ENCODE peak calls at places on chromosomes 6 and 20, in four cellular contexts. L is stimulated activated naive CD8-positive, alpha-beta T cell treated with anti-CD3 and anti-CD28 coated beads, Interleukin-15, Interleukin-2, amounts not matched to agents 100 U/mL and 50 U/mL, for 24 hours; Z is COR-L47; Y is brain microvascular endothelial cell. J is an unnamed sample.

GRCh38 chr20:13800728-13801134 is 15.9 kb downstream of the NDUFAF5 start:
- DNase-seq in L (no peak), Z (peak; percentile 87), Y (peak; percentile 69), J (no peak)

GRCh38 chr6:157381631-157382621 is 936 bp downstream of the ZDHHC14 start:
- DNase-seq in L (peak; percentile 70), Z (no peak), Y (peak; percentile 40), J (peak; percentile 49)

GRCh38 chr20:37559312-37560027 is 31.8 kb upstream of the BLCAP start:
- DNase-seq in L (no peak), Z (no peak), Y (no peak), J (no peak)

GRCh38 chr6:107061125-107062020 is 33.4 kb downstream of the MTRES1 start:
- DNase-seq in L (peak; percentile 16), Z (no peak), Y (no peak), J (no peak)

GRCh38 chr6:52839124-52840055 is 1.2 kb downstream of the GSTA5 start:
- DNase-seq in L (peak; percentile 56), Z (peak; percentile 8), Y (peak; percentile 61), J (peak; percentile 25)

GRCh38 chr6:76275746-76276145 is 203.3 kb upstream of the IMPG1 start:
- DNase-seq in L (no peak), Z (no peak), Y (no peak), J (no peak)

GRCh38 chr6:94636780-94637385 is 940.5 kb upstream of the MANEA start:
- DNase-seq in L (no peak), Z (peak; percentile 6), Y (no peak), J (no peak)

GRCh38 chr20:36885355-36885754 is 9.4 kb downstream of the TLDC2 start:
- DNase-seq in L (no peak), Z (no peak), Y (no peak), J (no peak)

GRCh38 chr20:36408219-36408618 is 102.1 kb downstream of the DLGAP4 start:
- DNase-seq in L (no peak), Z (peak; percentile 89), Y (peak; percentile 29), J (no peak)

GRCh38 chr6:111210074-111210729 is 122.9 kb downstream of the SLC16A10 start:
- DNase-seq in L (no peak), Z (peak; percentile 20), Y (peak; percentile 47), J (peak; percentile 42)

GRCh38 chr20:45925821-45926506 is 8.5 kb upstream of the PCIF1 start:
- DNase-seq in L (no peak), Z (no peak), Y (no peak), J (no peak)

GRCh38 chr6:46690126-46690525 is 2.4 kb downstream of the TDRD6 start:
- DNase-seq in L (no peak), Z (no peak), Y (no peak), J (no peak)

GRCh38 chr6:122817362-122817761 is 28.3 kb downstream of the SMPDL3A start:
- DNase-seq in L (no peak), Z (no peak), Y (no peak), J (no peak)

GRCh38 chr20:4522310-4522709 is 199.4 kb upstream of the PRND start:
- DNase-seq in L (no peak), Z (no peak), Y (no peak), J (no peak)

J was measured in central memory CD4-positive, alpha-beta T cell.